ENCODE peak calls at places on chromosomes 6 and 20, in ten cellular contexts. O, I, G, V, W, B, F, T, Z and E are unnamed samples.

GRCh38 chr6:113315879-113316278 is 541.3 kb upstream of the MARCKS start:
- DNase-seq in I (no peak), W (no peak), T (no peak), G (no peak), B (no peak), Z (no peak), F (no peak), O (no peak), V (no peak), E (no peak)

GRCh38 chr20:21141825-21142224 is 15.9 kb downstream of the KIZ start:
- DNase-seq in I (no peak), G (no peak), B (no peak), W (no peak), V (no peak), Z (no peak), T (no peak), F (no peak), O (no peak), E (no peak)

GRCh38 chr6:29696147-29697129 is 15.5 kb upstream of the ZFP57 start:
- DNase-seq in W (no peak), V (no peak), F (no peak), I (peak), B (no peak), Z (no peak), G (no peak), O (no peak), T (no peak), E (no peak)

GRCh38 chr6:149454405-149454848 is 30.4 kb downstream of the ZC3H12D start:
- DNase-seq in I (no peak), T (peak), O (peak), V (peak), W (peak), Z (peak), B (peak), G (no peak), F (no peak), E (no peak)

GRCh38 chr6:2862712-2863174 is 21.1 kb upstream of the SERPINB1 start:
- DNase-seq in W (no peak), G (peak), O (no peak), F (no peak), V (no peak), Z (no peak), I (no peak), T (no peak), B (no peak), E (no peak)

GRCh38 chr20:9617940-9618339 is 103.5 kb downstream of the LAMP5 start:
- DNase-seq in F (peak), Z (no peak), V (no peak), T (no peak), O (peak), B (peak), I (peak), G (no peak), W (no peak), E (no peak)

GRCh38 chr6:66896415-66896814 is 1189.4 kb upstream of the EYS start:
- DNase-seq in T (no peak), G (no peak), F (peak), V (no peak), B (no peak), Z (no peak), I (no peak), W (no peak), O (no peak), E (no peak)

GRCh38 chr20:62228982-62229545 is 9.0 kb upstream of the HRH3 start:
- DNase-seq in W (no peak), T (no peak), I (no peak), F (no peak), G (no peak), O (no peak), V (no peak), Z (no peak), B (no peak), E (no peak)

GRCh38 chr6:111486921-111487320 is 3.9 kb upstream of the REV3L start:
- DNase-seq in W (no peak), B (no peak), G (no peak), F (no peak), I (no peak), O (no peak), Z (no peak), T (no peak), V (no peak), E (no peak)

GRCh38 chr20:42735539-42735938 is 454.2 kb downstream of the PTPRT start:
- DNase-seq in V (no peak), G (no peak), F (no peak), W (no peak), T (peak), B (no peak), I (no peak), O (no peak), Z (no peak), E (no peak)

GRCh38 chr20:37542281-37542680 is 14.6 kb upstream of the BLCAP start:
- DNase-seq in V (no peak), O (no peak), T (no peak), I (no peak), Z (no peak), F (peak), B (no peak), W (peak), G (no peak), E (no peak)

GRCh38 chr6:46366190-46366900 is 124.9 kb downstream of the RCAN2 start:
- DNase-seq in Z (no peak), W (no peak), I (no peak), T (no peak), G (no peak), V (no peak), B (no peak), F (no peak), O (no peak), E (no peak)

GRCh38 chr6:110041830-110042229 is 63.7 kb downstream of the GPR6 start:
- DNase-seq in T (no peak), F (no peak), V (no peak), O (no peak), I (no peak), G (no peak), Z (no peak), B (no peak), W (no peak), E (no peak)

GRCh38 chr6:19719691-19720127 is 117.5 kb upstream of the ID4 start:
- DNase-seq in Z (no peak), W (no peak), O (no peak), F (no peak), G (no peak), I (peak), V (no peak), B (no peak), T (no peak), E (no peak)

GRCh38 chr6:3421145-3421544 is 35.7 kb downstream of the SLC22A23 start:
- DNase-seq in V (no peak), I (no peak), F (no peak), O (no peak), W (no peak), Z (no peak), B (no peak), G (no peak), T (no peak), E (no peak)

GRCh38 chr20:37393863-37394542 is 48.1 kb downstream of the SRC start:
- DNase-seq in B (no peak), G (no peak), Z (peak), T (no peak), I (no peak), O (no peak), V (no peak), F (no peak), W (no peak), E (no peak)

GRCh38 chr6:141744971-141745370 is 387.8 kb upstream of the GJE1 start:
- DNase-seq in O (no peak), Z (no peak), I (no peak), G (no peak), V (no peak), F (no peak), W (peak), T (no peak), B (no peak), E (no peak)

GRCh38 chr6:36376183-36376582 is 11.3 kb downstream of the ETV7 start:
- DNase-seq in B (no peak), V (no peak), O (no peak), T (no peak), F (no peak), Z (no peak), G (no peak), I (no peak), W (no peak), E (no peak)

GRCh38 chr6:11614534-11615213 is 77.1 kb downstream of the TMEM170B start:
- DNase-seq in V (no peak), I (no peak), G (no peak), O (no peak), F (no peak), Z (no peak), T (peak), B (no peak), W (peak), E (no peak)
- TF ChIP-seq POLR2AphosphoS5 in V (no peak), I (no peak), G (no peak), O (no peak), F (no peak), Z (no peak), T (peak), B (no peak), W (peak), E (no peak)

GRCh38 chr20:1702288-1702687 is 44.7 kb upstream of the SIRPG start:
- DNase-seq in B (peak), O (no peak), W (no peak), F (no peak), Z (no peak), I (no peak), T (no peak), G (no peak), V (no peak), E (no peak)
- TF ChIP-seq POLR2AphosphoS5 in B (no peak), O (no peak), W (no peak), F (no peak), Z (peak), I (no peak), T (no peak), G (no peak), V (no peak), E (no peak)

GRCh38 chr20:14333734-14334133 is 3.7 kb downstream of the FLRT3 start:
- DNase-seq in G (no peak), V (no peak), Z (no peak), T (no peak), O (no peak), B (no peak), W (no peak), F (no peak), I (no peak), E (no peak)

GRCh38 chr20:14335122-14335521 is 2.3 kb downstream of the FLRT3 start:
- DNase-seq in W (no peak), G (no peak), O (no peak), Z (no peak), B (no peak), F (no peak), V (no peak), I (no peak), T (no peak), E (no peak)

GRCh38 chr20:14336667-14337066 is 745 bp downstream of the FLRT3 start:
- DNase-seq in B (no peak), Z (no peak), O (no peak), V (no peak), I (peak), G (no peak), F (peak), T (no peak), W (no peak), E (no peak)

GRCh38 chr20:14334306-14334930 is 3.0 kb downstream of the FLRT3 start:
- DNase-seq in W (peak), B (peak), G (no peak), Z (no peak), F (peak), V (no peak), I (peak), O (peak), T (no peak), E (no peak)

DNA sequence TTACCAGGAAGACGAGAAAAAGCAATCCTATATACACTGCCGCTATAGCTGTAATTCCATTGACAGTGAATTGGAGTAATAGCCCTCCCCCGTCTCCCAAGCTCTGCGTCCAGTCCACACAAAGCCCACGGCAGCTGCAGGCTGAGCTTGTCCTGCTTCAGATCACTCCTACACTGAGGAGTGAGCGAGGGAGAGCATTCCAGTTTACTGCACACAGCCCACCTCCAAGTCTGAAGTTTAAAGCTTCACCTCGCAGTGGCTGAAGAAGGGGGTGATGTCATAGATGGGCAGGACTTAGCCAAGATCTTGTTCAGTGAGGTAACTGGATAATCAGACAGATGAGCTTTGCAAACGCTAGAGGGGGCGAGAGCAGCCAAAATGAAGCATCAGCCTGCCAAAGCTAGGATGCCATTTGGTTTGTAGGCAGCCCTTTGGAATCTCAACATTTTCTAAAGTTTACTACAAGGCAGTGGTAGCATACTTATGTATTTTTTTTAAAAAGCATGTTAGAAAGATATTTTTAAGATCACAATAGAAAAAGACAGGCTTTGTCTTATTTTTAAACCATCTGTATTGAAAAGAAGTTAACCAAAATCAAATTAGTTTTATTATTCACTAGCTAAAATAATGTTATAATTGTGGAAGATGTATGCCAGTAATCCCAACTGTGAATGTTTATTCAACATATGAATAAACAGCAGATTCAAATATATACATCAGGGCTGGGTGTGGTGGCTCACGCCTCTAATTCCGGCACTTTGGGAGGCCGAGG is at the start of gene FLRT3:
- DNase-seq in W (peak), Z (no peak), T (no peak), B (peak), G (peak), O (peak), I (peak), V (peak), F (peak), E (peak)
- TF ChIP-seq POLR2AphosphoS5 in W (no peak), Z (peak), T (peak), B (peak), G (no peak), O (peak), I (no peak), V (peak), F (peak), E (no peak)

GRCh38 chr6:166558156-166559025 is 28.1 kb downstream of the RAMACL start:
- DNase-seq in W (no peak), O (no peak), V (no peak), Z (peak), G (no peak), F (no peak), T (no peak), I (no peak), B (no peak), E (no peak)

GRCh38 chr6:166556336-166556735 is 30.1 kb downstream of the RAMACL start:
- DNase-seq in F (no peak), B (no peak), O (no peak), G (no peak), V (no peak), T (no peak), Z (no peak), I (no peak), W (no peak), E (no peak)

GRCh38 chr6:166555066-166555465 is 31.4 kb downstream of the RAMACL start:
- DNase-seq in T (no peak), I (no peak), O (no peak), B (no peak), F (no peak), W (peak), V (no peak), Z (peak), G (no peak), E (no peak)

GRCh38 chr6:166559211-166559610 is 27.3 kb downstream of the RAMACL start:
- DNase-seq in I (no peak), T (no peak), O (no peak), V (no peak), B (no peak), G (no peak), Z (no peak), W (no peak), F (no peak), E (no peak)

GRCh38 chr6:166556871-166557322 is 29.6 kb downstream of the RAMACL start:
- DNase-seq in I (peak), W (peak), T (peak), F (no peak), V (peak), Z (peak), B (peak), G (no peak), O (peak), E (no peak)
- TF ChIP-seq POLR2AphosphoS5 in I (no peak), W (peak), T (peak), F (no peak), V (peak), Z (peak), B (peak), G (no peak), O (peak), E (no peak)

GRCh38 chr6:142824491-142824890 is 120.5 kb downstream of the HIVEP2 start:
- DNase-seq in Z (no peak), F (no peak), V (no peak), G (no peak), B (no peak), I (no peak), W (no peak), T (no peak), O (no peak), E (no peak)

GRCh38 chr6:142825760-142826159 is 119.2 kb downstream of the HIVEP2 start:
- DNase-seq in I (no peak), O (no peak), V (no peak), T (no peak), Z (no peak), F (no peak), W (no peak), G (no peak), B (no peak), E (no peak)

GRCh38 chr6:142828030-142828429 is 116.9 kb downstream of the HIVEP2 start:
- DNase-seq in W (no peak), B (no peak), T (no peak), F (no peak), G (no peak), V (no peak), I (no peak), Z (no peak), O (no peak), E (no peak)

GRCh38 chr6:142830807-142831206 is 114.2 kb downstream of the HIVEP2 start:
- DNase-seq in T (no peak), G (no peak), V (no peak), F (no peak), W (no peak), Z (no peak), O (no peak), B (no peak), I (no peak), E (no peak)

DNA sequence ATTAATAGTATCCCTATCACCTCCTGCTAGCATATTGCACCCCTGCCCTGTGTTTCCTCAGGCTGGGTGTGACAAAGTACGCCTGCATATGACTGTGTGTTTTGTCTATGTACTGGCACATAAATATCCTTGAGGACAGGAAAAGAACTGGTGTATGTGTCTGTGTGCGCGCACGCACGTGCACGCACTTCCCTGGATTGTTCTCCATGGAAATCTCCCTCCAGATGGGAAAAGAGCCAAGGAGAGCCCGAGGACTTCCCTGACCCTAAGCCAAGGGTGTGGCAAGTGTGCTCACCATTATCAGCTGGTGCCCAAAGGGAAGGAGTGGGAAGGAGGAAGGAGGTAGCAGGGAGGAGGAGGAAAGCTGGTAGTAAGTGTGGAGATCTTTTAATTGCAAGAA is 117.6 kb downstream of the HIVEP2 start:
- DNase-seq in I (no peak), V (peak), B (peak), Z (peak), O (peak), F (no peak), T (no peak), G (no peak), W (peak), E (no peak)
- TF ChIP-seq POLR2AphosphoS5 in I (no peak), V (peak), B (peak), Z (peak), O (peak), F (no peak), T (peak), G (no peak), W (peak), E (no peak)

GRCh38 chr6:170347975-170348374 is 41.4 kb downstream of the FAM120B start:
- DNase-seq in V (no peak), W (peak), B (no peak), Z (no peak), T (no peak), G (no peak), I (no peak), F (no peak), O (no peak), E (no peak)
- TF ChIP-seq POLR2AphosphoS5 in V (no peak), W (no peak), B (no peak), Z (no peak), T (no peak), G (no peak), I (no peak), F (no peak), O (no peak), E (no peak)